ENCODE peak calls at places on chromosomes 2 and 18, in five cellular contexts. N is CD8-positive, alpha-beta memory T cell; B is kidney epithelial cell; A is SJSA1; F is HCT116. Y is an unnamed sample.

GRCh38 chr2:190382851-190383250 is 25.3 kb upstream of the MFSD6 start:
- DNase-seq in N (peak; percentile 2), B (peak; percentile 42), A (no peak), F (peak; percentile 57), Y (no peak)

GRCh38 chr18:10139783-10140410 is 226.1 kb downstream of the VAPA start:
- DNase-seq in N (no peak), B (no peak), A (peak; percentile 60), F (no peak), Y (no peak)

GRCh38 chr2:239902749-239903201 is 122.4 kb downstream of the NDUFA10 start:
- DNase-seq in N (no peak), B (no peak), A (no peak), F (no peak), Y (no peak)

GRCh38 chr2:67260348-67261277 is 136.5 kb upstream of the ETAA1 start:
- DNase-seq in N (no peak), B (peak; percentile 91), A (peak; percentile 94), F (no peak), Y (peak; percentile 100)

GRCh38 chr2:59312967-59313943 is 1072.1 kb upstream of the FANCL start:
- DNase-seq in N (no peak), B (no peak), A (no peak), F (no peak), Y (no peak)

GRCh38 chr2:235844561-235844960 is 323.6 kb downstream of the GBX2 start:
- DNase-seq in N (no peak), B (no peak), A (no peak), F (no peak), Y (no peak)

GRCh38 chr2:237355726-237356125 is 58.2 kb downstream of the COL6A3 start:
- DNase-seq in N (no peak), B (no peak), A (no peak), F (no peak), Y (no peak)

GRCh38 chr2:118123561-118124232 is 35.4 kb downstream of the INSIG2 start:
- DNase-seq in N (no peak), B (peak; percentile 55), A (no peak), F (peak; percentile 97), Y (no peak)

GRCh38 chr2:219045937-219046550 is 4.7 kb upstream of the CFAP65 start:
- DNase-seq in N (no peak), B (no peak), A (no peak), F (no peak), Y (no peak)

GRCh38 chr2:70552501-70553333 is 909 bp downstream of the TGFA start:
- DNase-seq in N (peak; percentile 16), B (no peak), A (no peak), F (no peak), Y (no peak)

DNA sequence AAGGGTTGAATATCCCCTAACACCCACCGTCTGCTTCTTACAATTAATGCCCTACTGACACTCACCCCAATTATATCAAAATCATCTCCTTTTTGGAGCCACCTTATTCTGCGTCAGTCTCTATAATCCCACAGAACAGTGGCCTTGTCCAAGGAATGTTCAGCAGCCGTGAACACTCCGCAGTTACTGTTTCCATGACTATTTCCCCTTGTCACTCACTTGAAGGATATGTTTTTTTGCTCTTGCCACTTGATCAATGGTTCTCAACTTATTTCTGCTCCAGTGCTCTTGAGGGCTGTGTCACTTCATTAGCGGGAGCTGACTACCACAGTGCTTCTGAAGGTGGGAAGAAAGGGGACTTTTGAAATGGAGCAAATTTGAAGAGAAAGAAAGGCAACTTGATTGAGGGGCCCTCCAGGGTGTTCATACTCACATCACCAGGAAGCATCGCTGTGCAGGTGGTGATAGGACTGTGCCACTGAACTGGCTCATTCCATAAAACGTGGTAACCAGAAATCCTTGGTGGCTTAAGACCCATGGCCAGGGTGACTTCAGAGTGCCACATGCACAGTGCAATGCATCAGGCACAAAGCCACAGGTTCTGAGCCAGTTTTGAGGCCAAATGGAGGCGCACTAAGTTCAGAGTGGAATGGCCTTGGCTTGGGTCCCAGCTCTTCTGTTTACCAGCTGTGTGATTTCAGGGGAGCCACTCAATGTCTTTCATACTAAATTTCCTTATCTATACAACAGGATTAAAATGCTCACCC is 320.6 kb upstream of the RAB12 start:
- DNase-seq in N (no peak), B (no peak), A (no peak), F (no peak), Y (no peak)
- H3K4me3 ChIP-seq in N (no peak overlapping the region), B (no peak overlapping the region), A (no peak overlapping the region), F (no peak overlapping the region), Y (no peak overlapping the region)

DNA sequence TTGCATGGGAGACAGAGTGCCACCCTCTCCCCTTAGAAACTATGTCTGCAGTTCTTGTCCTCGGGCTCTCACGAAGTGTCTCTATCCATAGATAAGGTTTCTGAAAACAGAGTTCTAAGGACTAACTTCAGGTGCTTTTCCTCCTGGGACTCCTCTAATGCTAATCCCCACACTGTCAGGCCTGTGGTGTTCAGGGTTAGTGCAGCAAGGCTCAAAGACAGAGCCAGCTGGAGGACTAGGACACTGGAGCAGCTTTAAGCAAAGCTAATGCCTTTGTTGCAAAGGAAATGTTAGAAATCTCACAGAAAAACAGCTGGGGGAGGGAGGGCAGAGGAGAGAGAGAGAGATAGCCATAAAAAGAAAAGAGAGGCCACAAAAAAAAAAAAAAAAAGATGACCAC is 824.0 kb upstream of the FSHR start:
- DNase-seq in N (no peak), B (no peak), A (no peak), F (no peak), Y (no peak)
- H3K4me3 ChIP-seq in N (no peak overlapping the region), B (no peak overlapping the region), A (no peak overlapping the region), F (no peak overlapping the region), Y (no peak overlapping the region)

GRCh38 chr18:57430983-57431382 is 4.2 kb upstream of the ONECUT2 start:
- DNase-seq in N (no peak), B (no peak), A (no peak), F (no peak), Y (no peak)
- H3K4me3 ChIP-seq in N (no peak overlapping the region), B (no peak overlapping the region), A (no peak overlapping the region), F (no peak overlapping the region), Y (no peak overlapping the region)

GRCh38 chr18:42105382-42105781 is 150.3 kb downstream of the PIK3C3 start:
- DNase-seq in N (no peak), B (no peak), A (no peak), F (no peak), Y (no peak)

GRCh38 chr18:42112657-42113420 is 157.8 kb downstream of the PIK3C3 start:
- DNase-seq in N (no peak), B (no peak), A (no peak), F (no peak), Y (no peak)

GRCh38 chr18:42108071-42108470 is 153.0 kb downstream of the PIK3C3 start:
- DNase-seq in N (no peak), B (no peak), A (no peak), F (no peak), Y (no peak)

DNA sequence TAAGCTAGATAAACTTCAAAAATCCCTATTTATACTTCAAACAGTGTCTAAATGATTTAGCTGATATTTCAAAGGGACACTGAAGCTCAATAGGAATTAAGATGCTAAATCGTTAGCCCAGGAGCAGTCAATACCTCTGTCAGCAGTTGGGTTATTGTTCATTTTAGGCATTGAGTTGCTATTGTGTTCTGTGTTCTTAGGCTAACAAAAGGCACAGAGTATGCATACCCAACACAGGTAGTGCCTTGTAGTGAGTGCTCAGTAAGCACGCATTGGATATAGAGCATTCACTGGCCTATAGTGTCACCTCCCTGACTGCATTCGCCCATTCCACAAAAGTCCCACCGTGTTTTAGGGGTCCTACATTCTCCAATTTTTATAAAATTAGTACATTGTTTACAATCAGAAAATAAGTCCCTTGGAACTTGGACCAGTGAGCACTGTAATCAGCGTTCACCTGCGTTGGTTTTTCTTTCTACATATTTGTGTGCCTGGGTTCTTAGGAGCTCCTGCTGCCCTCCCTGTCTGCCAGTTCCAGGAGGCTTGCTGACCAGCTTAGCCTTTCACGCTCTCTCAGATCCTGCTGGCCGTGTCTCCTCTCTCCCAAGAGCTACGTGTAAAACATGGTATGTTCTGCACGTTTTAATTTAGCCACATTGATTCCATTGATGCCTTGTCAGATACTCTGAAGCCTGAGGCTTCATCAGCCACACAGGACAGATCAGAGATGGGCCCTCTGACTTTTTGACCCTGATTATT is 152.4 kb downstream of the PIK3C3 start:
- DNase-seq in N (no peak), B (no peak), A (no peak), F (no peak), Y (no peak)
- H3K4me3 ChIP-seq in N (no peak overlapping the region), B (no peak overlapping the region), A (no peak overlapping the region), F (no peak overlapping the region), Y (no peak overlapping the region)

GRCh38 chr18:449374-449773 is 51.1 kb downstream of the COLEC12 start:
- DNase-seq in N (no peak), B (no peak), A (peak; percentile 64), F (peak; percentile 35), Y (no peak)
- H3K4me3 ChIP-seq in N (no peak overlapping the region), B (no peak overlapping the region), A (no peak overlapping the region), F (no peak overlapping the region), Y (no peak overlapping the region)

DNA sequence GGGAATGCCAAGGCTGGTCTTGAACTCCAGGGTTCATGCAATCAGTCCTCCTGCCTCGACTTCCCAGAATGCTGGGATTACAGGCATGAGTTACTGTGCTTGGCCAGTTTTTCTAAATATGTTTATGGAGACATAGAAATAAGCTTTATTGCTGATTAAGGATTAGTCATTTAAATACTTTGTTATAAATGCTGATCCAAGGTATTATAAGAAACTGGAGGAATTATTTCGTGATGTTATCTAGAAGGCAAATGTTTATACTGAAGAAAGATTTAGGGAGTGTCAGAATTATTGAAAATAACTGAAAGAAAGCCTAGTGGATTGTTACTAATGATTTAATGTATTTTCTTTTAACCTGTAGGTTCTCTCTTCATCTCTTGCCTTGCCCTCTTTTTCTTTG is 5.8 kb upstream of the HTR2B start:
- DNase-seq in N (no peak), B (no peak), A (no peak), F (no peak), Y (no peak)
- H3K4me3 ChIP-seq in N (no peak overlapping the region), B (no peak overlapping the region), A (no peak overlapping the region), F (no peak overlapping the region), Y (no peak overlapping the region)

GRCh38 chr18:26545737-26546136 is 2.6 kb downstream of the KCTD1 start:
- DNase-seq in N (no peak), B (no peak), A (no peak), F (no peak), Y (no peak)
- H3K4me3 ChIP-seq in N (no peak overlapping the region), B (peak overlapping the region; percentile 77), A (no peak overlapping the region), F (no peak overlapping the region), Y (peak overlapping the region; percentile 33)

GRCh38 chr18:52822160-52822559 is 482.2 kb downstream of the DCC start:
- DNase-seq in N (no peak), B (no peak), A (no peak), F (no peak), Y (no peak)
- H3K4me3 ChIP-seq in N (no peak overlapping the region), B (no peak overlapping the region), A (no peak overlapping the region), F (no peak overlapping the region), Y (no peak overlapping the region)

DNA sequence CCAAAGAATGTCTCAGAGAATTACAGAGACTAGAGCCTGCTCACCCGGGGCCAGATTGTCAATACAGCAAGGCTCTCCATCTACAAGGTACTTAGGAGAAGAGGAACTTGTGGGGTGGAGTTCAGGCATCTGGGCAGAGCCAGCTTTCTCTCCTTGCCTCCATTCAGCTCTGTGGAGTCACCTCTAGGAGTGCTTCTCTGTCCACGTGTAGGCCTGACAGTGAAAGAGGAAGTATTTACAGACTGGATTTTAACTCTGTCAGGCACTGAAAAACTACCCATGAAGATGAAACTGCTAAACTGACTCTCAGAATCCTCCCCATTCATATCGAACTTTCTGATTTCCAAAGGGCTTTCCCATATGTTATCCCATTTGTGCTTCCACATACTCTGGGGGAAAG is 315.6 kb downstream of the SETBP1 start:
- DNase-seq in N (no peak), B (no peak), A (no peak), F (no peak), Y (no peak)
- H3K4me3 ChIP-seq in N (no peak overlapping the region), B (no peak overlapping the region), A (no peak overlapping the region), F (no peak overlapping the region), Y (no peak overlapping the region)